ENCODE peak calls at places on chromosome 12, in ten cellular contexts. N is glutamatergic neuron; J is stomach; V is astrocyte of the spinal cord; X is gastrocnemius medialis; W is CD8-positive, alpha-beta T cell; M is SK-N-SH; C is progenitor cell of endocrine pancreas; I is choroid plexus epithelial cell; L is WERI-Rb-1. O is an unnamed sample.

GRCh38 chr12:47885012-47885501 is 19.7 kb downstream of the VDR start:
- DNase-seq in N (no peak), J (no peak), V (no peak), X (no peak), W (no peak), M (no peak), C (no peak), I (no peak), L (no peak), O (no peak)

GRCh38 chr12:93006655-93007208 is 77.6 kb upstream of the EEA1 start:
- DNase-seq in N (no peak), J (no peak), V (no peak), X (no peak), W (no peak), M (no peak), C (no peak), I (no peak), L (no peak), O (no peak)

GRCh38 chr12:109163150-109163549 is 46.8 kb downstream of the ACACB start:
- DNase-seq in N (no peak), J (no peak), V (no peak), X (no peak), W (no peak), M (no peak), C (no peak), I (no peak), L (no peak), O (no peak)

GRCh38 chr12:97837401-97837800 is 374.8 kb downstream of the RMST start:
- DNase-seq in N (no peak), J (no peak), V (peak), X (no peak), W (no peak), M (no peak), C (no peak), I (peak), L (no peak), O (peak)

GRCh38 chr12:131830335-131831020 is 2.3 kb downstream of the MMP17 start:
- DNase-seq in N (peak), J (peak), V (peak), X (peak), W (no peak), M (peak), C (peak), I (peak), L (peak), O (peak)

GRCh38 chr12:63419119-63419518 is 249.2 kb downstream of the DPY19L2 start:
- DNase-seq in N (no peak), J (no peak), V (no peak), X (no peak), W (no peak), M (no peak), C (no peak), I (no peak), L (no peak), O (no peak)

GRCh38 chr12:15152864-15153263 is 68.4 kb downstream of the RERG start:
- DNase-seq in N (no peak), J (no peak), V (peak), X (no peak), W (no peak), M (no peak), C (no peak), I (peak), L (no peak), O (peak)

GRCh38 chr12:64053117-64053516 is 169.0 kb downstream of the KICS2 start:
- DNase-seq in N (no peak), J (no peak), V (no peak), X (no peak), W (no peak), M (no peak), C (no peak), I (no peak), L (no peak), O (no peak)

GRCh38 chr12:130482448-130482847 is 144.8 kb downstream of the PIWIL1 start:
- DNase-seq in N (no peak), J (no peak), V (no peak), X (no peak), W (no peak), M (no peak), C (no peak), I (no peak), L (no peak), O (no peak)

GRCh38 chr12:91349451-91349850 is 166.8 kb upstream of the DCN start:
- DNase-seq in N (no peak), J (no peak), V (no peak), X (no peak), W (no peak), M (no peak), C (no peak), I (peak), L (no peak), O (no peak)

GRCh38 chr12:4324366-4324765 is 3.4 kb downstream of the TIGAR start:
- DNase-seq in N (no peak), J (no peak), V (no peak), X (no peak), W (no peak), M (no peak), C (no peak), I (no peak), L (no peak), O (peak)

GRCh38 chr12:14479004-14479403 is 88.7 kb downstream of the PLBD1 start:
- DNase-seq in N (no peak), J (no peak), V (no peak), X (no peak), W (no peak), M (no peak), C (no peak), I (no peak), L (no peak), O (no peak)

GRCh38 chr12:27210187-27210586 is 33.9 kb upstream of the STK38L start:
- DNase-seq in N (no peak), J (no peak), V (no peak), X (no peak), W (no peak), M (no peak), C (no peak), I (no peak), L (no peak), O (no peak)

GRCh38 chr12:62581288-62582064 is 114.8 kb downstream of the MON2 start:
- DNase-seq in N (no peak), J (no peak), V (peak), X (no peak), W (no peak), M (peak), C (no peak), I (peak), L (no peak), O (peak)

GRCh38 chr12:98736352-98737326 is 91.5 kb downstream of the APAF1 start:
- DNase-seq in N (no peak), J (no peak), V (no peak), X (no peak), W (no peak), M (peak), C (no peak), I (peak), L (peak), O (peak)

GRCh38 chr12:110176745-110177144 is 52.6 kb downstream of the IFT81 start:
- DNase-seq in N (no peak), J (no peak), V (peak), X (no peak), W (no peak), M (peak), C (no peak), I (peak), L (no peak), O (peak)

GRCh38 chr12:68495666-68496065 is 115.0 kb upstream of the RAP1B start:
- DNase-seq in N (no peak), J (no peak), V (peak), X (no peak), W (no peak), M (no peak), C (no peak), I (peak), L (no peak), O (peak)

GRCh38 chr12:4856556-4856955 is 53.1 kb upstream of the KCNA1 start:
- DNase-seq in N (no peak), J (no peak), V (no peak), X (no peak), W (no peak), M (no peak), C (no peak), I (no peak), L (no peak), O (no peak)

GRCh38 chr12:2009623-2010022 is 5.4 kb upstream of the DCP1B start:
- DNase-seq in N (no peak), J (no peak), V (no peak), X (no peak), W (no peak), M (no peak), C (no peak), I (peak), L (no peak), O (no peak)

GRCh38 chr12:66688836-66689439 is 10.1 kb upstream of the GRIP1 start:
- DNase-seq in N (peak), J (peak), V (peak), X (no peak), W (peak), M (peak), C (peak), I (peak), L (peak), O (peak)

GRCh38 chr12:74752196-74752595 is 214.6 kb downstream of the ATXN7L3B start:
- DNase-seq in N (no peak), J (no peak), V (no peak), X (no peak), W (no peak), M (no peak), C (no peak), I (no peak), L (no peak), O (no peak)

GRCh38 chr12:6553051-6553868 is 2.6 kb downstream of the IFFO1 start:
- DNase-seq in N (peak), J (no peak), V (peak), X (peak), W (no peak), M (no peak), C (no peak), I (peak), L (no peak), O (peak)

GRCh38 chr12:77925536-77926108 is 94.9 kb downstream of the NAV3 start:
- DNase-seq in N (peak), J (peak), V (peak), X (peak), W (no peak), M (peak), C (peak), I (peak), L (peak), O (peak)

GRCh38 chr12:11724888-11725310 is 75.4 kb downstream of the ETV6 start:
- DNase-seq in N (no peak), J (no peak), V (peak), X (no peak), W (no peak), M (no peak), C (no peak), I (peak), L (no peak), O (peak)

GRCh38 chr12:54259194-54260011 is 20.5 kb downstream of the CBX5 start:
- DNase-seq in N (peak), J (peak), V (peak), X (peak), W (peak), M (peak), C (peak), I (peak), L (peak), O (peak)

GRCh38 chr12:45730842-45731336 is 1.4 kb downstream of the ARID2 start:
- DNase-seq in N (no peak), J (no peak), V (peak), X (no peak), W (no peak), M (no peak), C (no peak), I (peak), L (no peak), O (peak)

GRCh38 chr12:124525927-124526692 is 41.3 kb downstream of the NCOR2 start:
- DNase-seq in N (no peak), J (no peak), V (no peak), X (no peak), W (no peak), M (no peak), C (no peak), I (no peak), L (no peak), O (no peak)

GRCh38 chr12:54526800-54527630 is 22.4 kb upstream of the PDE1B start:
- DNase-seq in N (peak), J (peak), V (peak), X (no peak), W (peak), M (no peak), C (peak), I (peak), L (peak), O (peak)

GRCh38 chr12:76375470-76375869 is 27.3 kb upstream of the BBS10 start:
- DNase-seq in N (no peak), J (no peak), V (no peak), X (no peak), W (no peak), M (no peak), C (no peak), I (no peak), L (no peak), O (no peak)

GRCh38 chr12:6960291-6961277 is 9.4 kb downstream of the PTPN6 start:
- DNase-seq in N (no peak), J (no peak), V (peak), X (no peak), W (no peak), M (peak), C (no peak), I (peak), L (no peak), O (peak)

GRCh38 chr12:76591461-76591860 is 31.9 kb upstream of the OSBPL8 start:
- DNase-seq in N (no peak), J (no peak), V (peak), X (no peak), W (no peak), M (no peak), C (no peak), I (peak), L (no peak), O (no peak)

GRCh38 chr12:30795660-30796507 is 41.1 kb upstream of the CAPRIN2 start:
- DNase-seq in N (peak), J (peak), V (peak), X (no peak), W (peak), M (peak), C (peak), I (peak), L (peak), O (peak)
- TF ChIP-seq CTCF in N (no peak), J (no peak), V (no peak), X (no peak), W (no peak), M (peak), C (peak), I (no peak), L (no peak), O (no peak)

DNA sequence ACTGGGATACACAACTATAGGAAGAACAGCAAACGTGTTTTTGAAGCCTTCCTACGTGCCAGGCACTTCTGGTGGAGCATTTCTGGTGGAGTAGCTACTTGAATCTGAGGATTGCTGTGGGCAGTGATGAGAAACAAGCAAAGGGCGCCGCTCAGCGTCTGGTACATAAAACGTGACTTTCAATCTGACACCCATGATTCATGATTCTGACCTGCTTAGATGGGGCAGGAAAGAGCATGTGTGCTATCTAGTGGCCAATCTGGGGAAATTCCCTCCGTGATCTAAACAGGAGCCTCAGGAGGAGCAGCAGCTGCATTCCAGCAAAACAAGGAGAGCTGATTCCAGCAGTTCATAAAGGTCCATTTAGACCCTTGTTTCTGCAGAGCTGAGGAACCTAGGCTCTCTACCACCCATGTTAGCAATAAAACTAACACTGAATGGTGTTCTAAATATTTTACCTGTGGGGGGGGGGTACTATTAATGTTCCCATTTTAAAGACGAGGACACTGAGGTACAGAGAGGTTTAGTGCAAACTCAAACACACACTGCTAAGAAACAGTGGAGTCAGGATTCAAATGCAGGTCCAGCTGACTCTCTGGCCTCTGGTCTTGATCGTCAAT is 37.8 kb downstream of the PAH start:
- DNase-seq in N (peak), J (no peak), V (no peak), X (peak), W (no peak), M (peak), C (no peak), I (peak), L (peak), O (peak)
- TF ChIP-seq CTCF in N (peak), J (no peak), V (no peak), X (no peak), W (no peak), M (peak), C (peak), I (peak), L (peak), O (peak)

GRCh38 chr12:103751171-103751570 is 89.9 kb downstream of the NT5DC3 start:
- DNase-seq in N (no peak), J (no peak), V (no peak), X (no peak), W (no peak), M (no peak), C (no peak), I (no peak), L (no peak), O (no peak)
- TF ChIP-seq CTCF in N (peak), J (no peak), V (no peak), X (no peak), W (no peak), M (no peak), C (peak), I (peak), L (peak), O (peak)

GRCh38 chr12:19474147-19474546 is 34.9 kb downstream of the AEBP2 start:
- DNase-seq in N (no peak), J (no peak), V (peak), X (no peak), W (no peak), M (no peak), C (no peak), I (no peak), L (no peak), O (no peak)
- TF ChIP-seq CTCF in N (no peak), J (no peak), V (no peak), X (no peak), W (no peak), M (no peak), C (no peak), I (no peak), L (no peak), O (no peak)

DNA sequence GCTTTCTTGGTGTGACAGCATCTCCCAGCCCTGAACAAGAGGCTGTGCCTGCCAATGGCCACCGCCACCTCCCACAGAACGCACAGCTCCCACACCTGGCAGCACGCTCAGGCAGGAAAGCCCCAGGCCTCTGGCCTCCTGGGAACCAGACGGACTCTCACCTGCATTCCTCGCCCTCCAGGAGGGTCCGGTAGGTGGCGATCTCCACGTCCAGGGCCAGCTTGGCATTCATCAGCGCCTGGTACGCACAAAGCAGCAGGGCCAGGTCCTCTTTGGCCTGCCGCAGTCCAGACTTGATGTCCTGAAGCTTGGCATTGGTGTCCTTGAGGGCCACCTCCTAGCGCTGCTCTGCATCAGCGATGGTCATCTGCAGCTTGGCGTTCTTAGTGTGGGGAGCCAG is 12.1 kb upstream of the KRT77 start:
- DNase-seq in N (no peak), J (peak), V (no peak), X (no peak), W (no peak), M (peak), C (peak), I (no peak), L (peak), O (no peak)
- TF ChIP-seq CTCF in N (no peak), J (no peak), V (no peak), X (no peak), W (no peak), M (no peak), C (peak), I (no peak), L (peak), O (no peak)

DNA sequence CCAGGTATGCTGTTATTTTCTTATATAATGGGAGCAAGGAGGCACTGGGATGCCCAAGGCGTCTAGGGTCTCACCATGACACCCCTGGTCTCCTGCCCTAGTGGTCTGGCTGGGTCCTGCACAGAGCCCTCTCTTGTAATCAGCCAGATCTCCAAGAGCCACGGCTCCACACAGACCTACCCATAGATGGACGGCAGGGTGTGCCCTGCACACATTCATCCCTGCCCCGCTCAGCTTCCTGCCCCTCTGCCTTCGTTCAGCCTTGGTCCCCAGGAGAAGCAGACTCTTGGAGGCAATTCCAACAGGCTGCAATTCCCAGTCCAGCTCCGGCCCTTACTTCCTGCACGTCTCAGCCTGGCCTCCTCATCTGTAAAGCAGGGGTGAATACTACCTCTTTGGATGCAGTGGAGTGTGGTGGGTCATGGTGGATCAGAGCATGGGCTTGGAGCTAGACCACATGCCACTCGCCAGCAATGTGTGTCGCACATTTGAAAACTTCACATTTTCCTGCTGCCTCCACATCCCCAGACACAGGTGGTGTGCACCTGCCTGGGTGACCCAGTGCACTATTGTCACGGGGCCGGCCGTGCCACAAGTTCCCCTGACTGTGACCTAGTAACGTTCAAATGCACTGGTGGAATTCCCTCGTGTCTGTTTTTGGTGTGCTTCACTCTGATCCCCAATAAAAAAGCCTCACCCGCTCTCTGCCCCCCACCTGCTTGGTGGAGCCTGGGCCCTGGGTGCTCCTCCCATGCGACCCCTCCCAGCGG is 171.1 kb upstream of the PRMT8 start:
- DNase-seq in N (no peak), J (no peak), V (no peak), X (no peak), W (no peak), M (no peak), C (no peak), I (no peak), L (no peak), O (no peak)
- TF ChIP-seq CTCF in N (no peak), J (no peak), V (no peak), X (no peak), W (no peak), M (no peak), C (peak), I (no peak), L (no peak), O (peak)

GRCh38 chr12:104456417-104456949 is at the start of gene CHST11:
- DNase-seq in N (peak), J (peak), V (peak), X (peak), W (peak), M (peak), C (peak), I (peak), L (peak), O (peak)
- TF ChIP-seq CTCF in N (no peak), J (no peak), V (peak), X (no peak), W (no peak), M (peak), C (peak), I (peak), L (no peak), O (peak)

DNA sequence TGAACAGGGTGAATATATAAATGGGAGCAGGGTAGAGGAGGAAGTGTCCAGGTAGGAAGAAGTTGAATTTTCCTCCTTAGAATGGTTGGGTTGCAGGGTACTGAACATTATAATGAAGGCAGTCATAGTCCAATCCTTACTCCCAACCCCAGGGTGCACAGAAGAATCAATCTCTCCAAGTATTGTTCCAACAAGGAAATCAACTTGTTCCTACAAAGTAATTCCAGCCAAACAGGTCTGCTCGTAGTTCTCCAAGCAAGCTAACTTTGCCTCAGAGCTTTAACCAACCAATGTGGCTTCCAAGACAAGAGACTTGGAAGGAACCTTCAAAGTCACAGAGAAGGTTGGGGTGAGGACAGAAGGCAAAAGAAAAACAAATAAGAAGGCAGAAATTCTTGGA is 527.2 kb downstream of the MED13L start:
- DNase-seq in N (no peak), J (no peak), V (no peak), X (no peak), W (no peak), M (no peak), C (no peak), I (no peak), L (no peak), O (no peak)
- TF ChIP-seq CTCF in N (no peak), J (no peak), V (no peak), X (no peak), W (no peak), M (no peak), C (no peak), I (no peak), L (no peak), O (no peak)